ENCODE peak calls at places on chromosomes 2 and 18, in six cellular contexts. E is mesenchymal stem cell, T is neuronal stem cell, P is trophoblast cell, R is H1, C is mesendoderm. D is an unnamed sample.

GRCh38 chr2:149686677-149687427 is 99.3 kb upstream of the MMADHC start:
- DNase-seq in R (no peak), C (no peak), E (no peak), P (no peak), T (no peak), D (no peak)

GRCh38 chr2:182616471-182617393 is 99.3 kb upstream of the DNAJC10 start:
- DNase-seq in C (no peak), E (peak), T (no peak), R (no peak), P (no peak), D (peak)

GRCh38 chr2:199131876-199132275 is 325.9 kb downstream of the SATB2 start:
- DNase-seq in E (no peak), P (no peak), R (no peak), T (no peak), C (no peak), D (no peak)

GRCh38 chr18:67232406-67232805 is 284.1 kb downstream of the DSEL start:
- DNase-seq in T (no peak), R (peak), E (peak), C (peak), P (peak), D (peak)

GRCh38 chr18:44852818-44853217 is 172.1 kb downstream of the SETBP1 start:
- DNase-seq in R (no peak), T (no peak), P (no peak), E (peak), C (no peak), D (peak)

GRCh38 chr2:240655931-240656886 is 26.5 kb downstream of the AQP12B start:
- DNase-seq in C (no peak), P (no peak), R (no peak), T (no peak), E (peak), D (peak)

GRCh38 chr2:237012021-237012420 is 73.7 kb upstream of the COPS8 start:
- DNase-seq in P (no peak), T (peak), R (no peak), E (no peak), C (no peak), D (no peak)

GRCh38 chr2:10584242-10584753 is 105.5 kb downstream of the NOL10 start:
- DNase-seq in E (peak), P (no peak), R (no peak), C (no peak), T (no peak), D (peak)

GRCh38 chr2:21029519-21029918 is 14.4 kb downstream of the APOB start:
- DNase-seq in E (no peak), C (no peak), P (no peak), R (no peak), T (no peak), D (no peak)

GRCh38 chr2:183038341-183039300 is at the start of gene NCKAP1:
- DNase-seq in C (peak), T (peak), P (peak), R (peak), E (peak), D (peak)

GRCh38 chr2:3718679-3719078 is 15.3 kb downstream of the DCDC2C start:
- DNase-seq in P (no peak), C (no peak), T (no peak), E (no peak), R (no peak), D (no peak)

GRCh38 chr18:1659190-1659589 is 754.5 kb downstream of the ADCYAP1 start:
- DNase-seq in C (peak), T (no peak), P (no peak), E (no peak), R (no peak), D (no peak)

GRCh38 chr2:118431188-118431562 is 342.9 kb downstream of the INSIG2 start:
- DNase-seq in C (peak), T (no peak), E (no peak), P (no peak), R (no peak), D (no peak)

GRCh38 chr18:69674292-69674877 is 273.3 kb downstream of the CD226 start:
- DNase-seq in T (no peak), R (no peak), P (no peak), E (no peak), C (no peak), D (peak)

GRCh38 chr2:80987466-80987865 is 682.9 kb upstream of the LRRTM1 start:
- DNase-seq in T (no peak), E (no peak), P (no peak), C (no peak), R (no peak), D (no peak)

GRCh38 chr2:137928547-137929503 is 35.4 kb upstream of the HNMT start:
- DNase-seq in P (peak), E (peak), T (no peak), C (peak), R (no peak), D (peak)

GRCh38 chr2:234952270-234953115 is 676 bp downstream of the SH3BP4 start:
- DNase-seq in T (no peak), P (peak), E (peak), R (no peak), C (peak), D (no peak)

GRCh38 chr18:49225160-49225559 is 235.3 kb downstream of the DYM start:
- DNase-seq in T (no peak), P (no peak), E (no peak), R (no peak), C (no peak), D (peak)

GRCh38 chr18:80200171-80200931 is 47.0 kb downstream of the PARD6G start:
- DNase-seq in P (peak), C (peak), T (no peak), R (no peak), E (peak), D (peak)

GRCh38 chr2:220811115-220811514 is 761.0 kb downstream of the EPHA4 start:
- DNase-seq in C (no peak), T (no peak), E (no peak), R (no peak), P (no peak), D (no peak)

GRCh38 chr2:210170442-210171303 is 536 bp downstream of the KANSL1L start:
- DNase-seq in P (peak), T (peak), C (peak), R (peak), E (peak), D (peak)

GRCh38 chr2:210172219-210172575 is 988 bp upstream of the KANSL1L start:
- DNase-seq in P (no peak), R (no peak), C (no peak), T (no peak), E (no peak), D (no peak)

GRCh38 chr2:210171309-210172218 is at the start of gene KANSL1L:
- DNase-seq in E (peak), C (peak), T (peak), R (peak), P (peak), D (peak)

GRCh38 chr2:210167227-210167626 is 4.0 kb downstream of the KANSL1L start:
- DNase-seq in R (no peak), T (no peak), E (no peak), C (no peak), P (no peak), D (peak)

DNA sequence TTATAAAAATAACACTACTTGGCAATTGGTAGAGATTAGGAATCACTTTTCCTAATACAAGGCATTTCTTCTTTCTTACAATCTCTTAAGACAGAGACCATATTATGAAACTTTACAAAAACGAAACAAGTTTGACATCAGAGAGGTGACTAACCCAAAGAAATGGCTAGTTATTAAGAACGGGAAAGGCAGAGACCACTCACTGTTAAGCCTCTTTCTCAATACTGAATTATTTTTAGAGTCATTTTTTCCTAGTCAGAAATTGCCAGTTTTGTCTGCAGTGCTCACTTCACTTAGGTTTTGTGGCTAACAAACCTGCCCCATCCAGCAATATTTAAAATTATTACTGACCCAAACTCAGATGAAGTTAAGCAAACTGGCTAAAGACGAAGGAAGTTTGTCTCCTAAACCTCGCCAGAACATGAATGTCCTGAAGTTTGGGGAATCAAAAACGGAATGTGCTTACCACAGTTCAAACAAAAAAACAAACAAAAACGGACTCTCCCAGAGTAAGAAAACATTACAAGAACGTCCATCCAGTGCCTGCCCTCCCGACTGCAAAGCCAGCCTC is 1.3 kb downstream of the KANSL1L start:
- DNase-seq in E (peak), T (no peak), P (peak), C (no peak), R (no peak), D (peak)
- H2BK5ac ChIP-seq in E (peak), T (no peak), P (peak), C (no peak), R (peak), D (peak)

DNA sequence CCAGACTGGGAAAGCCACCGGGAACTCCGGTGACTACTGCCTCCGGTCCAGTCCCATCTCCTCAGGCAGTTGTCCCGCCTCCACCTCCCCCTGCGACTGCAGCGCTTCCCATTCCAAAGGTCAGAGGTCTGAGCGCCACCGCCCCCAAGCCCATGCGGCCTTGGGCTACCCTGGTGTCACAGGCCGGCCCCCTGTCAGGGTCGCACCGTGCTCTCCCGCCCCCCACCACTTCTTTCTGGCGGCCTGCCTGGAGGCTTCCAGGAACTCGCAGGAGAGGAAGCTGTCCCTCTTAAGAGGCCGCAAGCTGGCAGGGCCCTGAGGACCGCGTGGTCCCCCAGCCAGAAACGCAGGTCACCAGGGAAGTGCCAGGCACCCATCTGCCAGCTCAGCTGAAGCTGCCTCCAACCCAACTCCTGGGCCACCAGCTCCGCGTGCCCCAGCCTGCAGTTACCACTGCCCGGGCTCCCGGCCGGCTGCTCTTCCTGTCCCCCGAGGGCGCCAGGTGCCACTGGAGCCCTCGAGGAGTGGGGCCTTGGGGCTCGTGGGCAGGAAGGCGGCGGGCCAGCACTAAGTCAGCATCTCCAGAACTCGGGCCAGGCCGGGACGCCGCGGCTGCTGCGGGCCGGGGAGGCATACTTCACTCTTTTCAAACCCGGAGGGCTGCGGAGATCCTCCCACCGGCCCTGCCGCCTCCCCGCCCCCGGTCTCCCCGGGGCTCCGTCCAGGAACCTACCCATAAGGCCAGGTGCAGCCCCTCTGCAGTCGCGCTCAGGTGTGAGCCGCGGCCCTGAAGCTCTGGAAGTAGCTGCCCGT is 83.3 kb upstream of the POMC start:
- DNase-seq in C (peak), T (peak), P (peak), E (peak), R (no peak), D (peak)
- H2BK5ac ChIP-seq in C (peak), T (peak), P (peak), E (peak), R (peak), D (no peak)

DNA sequence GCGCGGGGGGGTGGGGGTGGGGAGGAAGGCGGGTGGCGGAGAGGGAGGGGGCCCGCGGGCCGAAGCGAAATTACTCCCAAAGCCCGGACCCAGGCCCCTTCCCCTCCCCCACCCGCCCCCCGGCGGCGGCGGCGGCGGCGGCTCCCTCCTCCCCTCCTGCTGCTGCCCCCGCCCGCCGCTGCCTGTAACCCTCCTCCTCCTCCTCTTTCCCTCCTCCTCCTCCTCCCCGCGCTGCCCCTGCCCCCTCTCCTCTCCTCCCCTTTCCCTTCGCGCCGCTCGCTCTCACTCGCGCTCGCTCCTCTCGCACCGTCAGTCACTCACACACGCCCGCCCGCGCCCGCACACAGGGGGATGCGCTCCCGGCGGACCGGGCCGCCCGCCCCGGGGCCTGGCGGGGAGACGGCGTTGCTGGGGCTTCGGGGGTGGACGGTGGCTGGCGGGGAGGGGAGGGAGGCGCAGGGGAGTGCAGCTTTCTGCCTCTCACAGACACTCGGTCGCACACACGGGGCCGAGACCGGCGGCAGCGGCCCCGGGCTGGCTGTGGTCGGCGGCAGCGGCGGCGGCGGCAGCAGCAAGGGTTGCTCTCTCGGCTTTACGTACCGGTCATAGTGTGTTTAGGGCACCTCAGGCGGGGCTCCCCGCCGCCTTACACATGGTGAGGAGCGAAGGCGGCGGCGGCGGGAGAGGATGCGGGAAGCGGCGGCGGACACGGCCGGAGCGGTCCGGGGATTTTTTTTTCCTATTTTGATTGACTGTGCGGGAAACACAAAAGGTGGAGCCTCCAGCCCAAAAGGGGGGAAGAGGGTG is 405 bp downstream of the SP3 start:
- DNase-seq in P (peak), C (no peak), T (peak), E (peak), R (peak), D (peak)
- H2BK5ac ChIP-seq in P (peak), C (peak), T (peak), E (peak), R (peak), D (peak)

DNA sequence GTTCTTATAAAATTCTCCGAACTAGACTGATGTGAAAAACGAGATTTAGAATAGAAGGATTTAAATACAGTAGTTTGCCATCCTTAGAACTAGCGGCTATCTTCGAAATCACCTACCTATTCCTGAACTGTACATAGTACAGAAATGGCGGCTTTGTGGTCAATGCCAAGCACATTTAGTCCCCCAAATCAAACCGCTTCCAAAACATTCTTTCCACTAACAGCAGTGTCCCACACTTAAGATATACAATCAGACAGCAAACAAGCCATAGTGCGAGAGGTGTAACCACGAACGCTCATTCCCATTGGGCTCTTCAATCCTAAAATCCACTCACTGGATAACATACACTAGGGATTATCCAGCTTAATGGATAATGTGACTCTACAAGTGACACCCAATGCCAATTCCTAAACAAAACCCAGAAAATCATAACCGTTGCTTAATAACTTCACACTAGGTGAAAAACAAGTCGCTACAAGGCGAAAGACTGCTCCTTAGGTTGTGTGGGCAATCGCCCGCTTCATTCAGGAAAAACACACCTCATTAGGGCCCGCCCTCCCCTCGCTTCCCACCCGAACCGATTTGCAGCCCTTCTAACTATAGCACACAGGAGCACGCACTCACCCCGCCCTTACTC is 2.0 kb downstream of the XPO1 start:
- DNase-seq in E (peak), R (peak), C (no peak), P (no peak), T (no peak), D (peak)
- H2BK5ac ChIP-seq in E (no peak), R (peak), C (no peak), P (no peak), T (no peak), D (peak)

DNA sequence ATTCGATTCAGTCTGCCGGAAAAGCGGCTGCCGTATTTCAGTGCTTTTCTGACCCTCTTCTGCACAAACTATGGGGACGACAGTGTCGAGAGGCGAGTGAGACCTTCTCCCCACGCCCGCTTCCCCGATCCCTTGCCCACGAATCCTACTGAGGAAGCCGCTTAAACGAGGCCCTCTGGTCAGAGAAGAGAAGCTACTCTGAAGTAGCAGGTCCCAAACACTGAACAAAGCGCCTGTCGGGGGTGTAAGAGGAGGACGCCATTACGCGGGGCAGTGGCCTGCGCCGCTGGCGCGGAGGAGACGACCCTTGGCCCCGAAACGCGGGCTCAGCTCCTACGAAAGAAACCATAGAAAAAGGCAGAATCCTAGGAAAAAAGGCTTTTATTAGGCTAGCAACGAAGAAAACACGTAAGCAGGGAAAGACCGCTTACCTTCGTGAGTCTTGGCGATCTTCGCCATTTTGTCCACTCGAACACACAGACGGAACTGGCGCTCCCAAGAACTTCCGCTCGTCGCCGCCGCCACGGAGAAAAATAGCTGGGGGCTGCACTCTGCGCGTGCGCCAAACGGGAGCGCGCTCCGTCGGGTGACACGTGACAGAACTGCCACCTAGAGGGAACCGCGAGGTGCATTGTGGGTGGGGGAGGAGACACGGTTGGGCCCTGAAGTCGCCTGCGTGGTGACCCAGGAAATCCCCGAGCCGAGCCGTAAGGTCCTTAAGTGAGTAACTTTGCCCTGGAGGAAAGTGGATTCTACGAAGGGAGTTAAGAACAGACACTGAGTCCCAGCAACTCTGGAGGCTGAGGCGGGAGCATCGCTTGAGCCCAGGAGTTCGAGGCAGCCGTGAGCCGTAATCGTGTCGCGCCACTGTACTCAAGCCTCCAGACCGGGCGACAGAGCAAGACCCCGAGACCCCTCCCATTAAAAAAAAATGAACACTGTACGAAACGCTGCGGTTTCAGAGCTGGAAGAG is at the start of gene SF3B1:
- DNase-seq in P (peak), E (peak), C (peak), T (peak), R (peak), D (peak)
- H2BK5ac ChIP-seq in P (peak), E (peak), C (peak), T (peak), R (peak), D (peak)

GRCh38 chr2:70144443-70145167 is 46.2 kb downstream of the C2orf42 start:
- DNase-seq in P (no peak), R (no peak), C (no peak), E (no peak), T (no peak), D (no peak)

GRCh38 chr2:70142590-70143313 is 48.1 kb downstream of the C2orf42 start:
- DNase-seq in C (peak), R (peak), T (peak), E (peak), P (peak), D (peak)

GRCh38 chr2:70143314-70144150 is 47.3 kb downstream of the C2orf42 start:
- DNase-seq in T (no peak), P (peak), R (no peak), E (peak), C (peak), D (peak)

GRCh38 chr2:70140978-70141753 is 49.7 kb downstream of the C2orf42 start:
- DNase-seq in R (peak), P (peak), E (peak), C (peak), T (no peak), D (peak)

GRCh38 chr2:70141754-70142589 is 48.8 kb downstream of the C2orf42 start:
- DNase-seq in T (peak), C (peak), E (peak), P (peak), R (no peak), D (peak)
- H2BK5ac ChIP-seq in T (peak), C (peak), E (peak), P (peak), R (peak), D (peak)

DNA sequence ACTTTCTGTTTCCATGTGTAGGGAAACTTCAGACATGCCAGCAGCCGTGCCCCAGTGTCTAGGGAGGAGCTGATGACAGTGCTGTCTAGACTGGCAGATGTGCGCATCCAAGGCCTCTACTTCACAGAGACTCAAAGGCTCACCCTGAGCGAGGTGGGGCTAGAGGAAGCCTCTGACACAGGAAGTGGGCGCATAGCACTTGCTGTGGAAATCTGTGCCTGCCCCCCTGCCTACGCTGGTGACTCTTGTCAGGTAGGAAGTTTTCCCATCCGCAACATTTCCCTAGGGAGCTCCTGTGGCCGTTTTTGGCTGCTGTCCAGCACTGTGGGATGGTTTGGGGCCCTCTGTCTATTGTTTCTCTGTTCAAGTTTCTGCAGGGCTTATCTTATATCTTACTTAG is 143.1 kb upstream of the TTC39C start:
- DNase-seq in E (peak), R (no peak), T (no peak), P (peak), C (no peak), D (no peak)
- H2BK5ac ChIP-seq in E (no peak), R (no peak), T (no peak), P (no peak), C (no peak), D (no peak)